ENCODE peak calls at places on chromosomes 3 and 15, in five cellular contexts. M is GM23338; S is HT-29; U is stimulated activated CD8-positive, alpha-beta memory T cell treated with anti-CD3 and anti-CD28 coated beads, Interleukin-15, amount 100 ng/mL, for 24 hours; K is IMR-90. C is an unnamed sample.

GRCh38 chr15:99021027-99021624 is 13.5 kb upstream of the PGPEP1L start:
- DNase-seq in M (no peak), S (no peak), U (no peak), K (no peak), C (no peak)

GRCh38 chr3:58184982-58185360 is 25.8 kb downstream of the DNASE1L3 start:
- DNase-seq in M (no peak), S (no peak), U (no peak), K (no peak), C (no peak)

GRCh38 chr15:77118787-77119410 is 48.0 kb upstream of the TSPAN3 start:
- DNase-seq in M (peak), S (peak), U (no peak), K (peak), C (peak)

GRCh38 chr3:182305881-182306665 is 487.2 kb upstream of the ATP11B start:
- DNase-seq in M (no peak), S (no peak), U (no peak), K (no peak), C (no peak)

GRCh38 chr15:86743283-86743903 is 663.7 kb downstream of the AGBL1 start:
- DNase-seq in M (peak), S (peak), U (peak), K (no peak), C (peak)

GRCh38 chr15:87401986-87402385 is 854.6 kb downstream of the NTRK3 start:
- DNase-seq in M (peak), S (no peak), U (no peak), K (no peak), C (no peak)

GRCh38 chr3:106945435-106945834 is 431.8 kb upstream of the CCDC54 start:
- DNase-seq in M (no peak), S (no peak), U (no peak), K (peak), C (peak)

GRCh38 chr15:68075764-68076385 is 21.8 kb downstream of the PIAS1 start:
- DNase-seq in M (no peak), S (no peak), U (no peak), K (no peak), C (no peak)

GRCh38 chr3:46372492-46373359 is 2.0 kb downstream of the CCR5 start:
- DNase-seq in M (peak), S (peak), U (no peak), K (peak), C (no peak)

GRCh38 chr3:113054552-113054951 is 63.8 kb downstream of the GTPBP8 start:
- DNase-seq in M (no peak), S (no peak), U (no peak), K (peak), C (no peak)

GRCh38 chr3:126987129-126987528 is 4.2 kb downstream of the PLXNA1 start:
- DNase-seq in M (no peak), S (no peak), U (no peak), K (no peak), C (no peak)